ENCODE peak calls at places on chromosomes 7 and 10, in seven cellular contexts. X, W, C, V, G, Y and K are unnamed samples.

GRCh38 chr7:82506702-82507101 is 63.1 kb upstream of the CACNA2D1 start:
- DNase-seq in G (no peak), V (no peak), W (peak; percentile 41), X (peak; percentile 31), C (no peak), Y (no peak), K (no peak)

GRCh38 chr7:23490357-23491131 is 20.3 kb upstream of the IGF2BP3 start:
- DNase-seq in Y (peak; percentile 35), W (peak; percentile 58), X (no peak), C (peak; percentile 18), V (no peak), G (peak; percentile 48), K (peak; percentile 46)

GRCh38 chr7:44288381-44288685 is 37.1 kb downstream of the CAMK2B start:
- DNase-seq in V (no peak), G (peak; percentile 43), Y (no peak), W (peak; percentile 21), C (no peak), X (no peak), K (no peak)

GRCh38 chr10:131006458-131007256 is 304.9 kb downstream of the TCERG1L start:
- DNase-seq in C (peak; percentile 3), X (no peak), G (no peak), W (no peak), Y (no peak), V (no peak), K (no peak)

GRCh38 chr10:113326160-113327111 is 226.4 kb upstream of the HABP2 start:
- DNase-seq in C (peak; percentile 18), Y (peak; percentile 86), V (no peak), W (peak; percentile 62), X (peak; percentile 76), G (no peak), K (no peak)

GRCh38 chr10:88990528-88991160 is at the start of gene FAS:
- DNase-seq in V (peak; percentile 92), W (peak; percentile 83), X (peak; percentile 75), C (peak; percentile 62), Y (peak; percentile 66), G (peak; percentile 74), K (peak; percentile 91)

GRCh38 chr10:124011464-124011863 is 81.9 kb downstream of the CHST15 start:
- DNase-seq in Y (no peak), X (no peak), G (no peak), V (no peak), C (no peak), W (no peak), K (no peak)

GRCh38 chr10:125201108-125201524 is 40.8 kb upstream of the CTBP2 start:
- DNase-seq in C (no peak), Y (peak; percentile 19), G (no peak), X (no peak), W (no peak), V (no peak), K (no peak)

GRCh38 chr7:35398518-35398917 is 144.6 kb upstream of the TBX20 start:
- DNase-seq in Y (no peak), C (no peak), X (no peak), W (no peak), V (no peak), G (no peak), K (no peak)

GRCh38 chr10:74419491-74420466 is 268.8 kb downstream of the ADK start:
- DNase-seq in Y (peak; percentile 11), C (no peak), W (no peak), G (no peak), X (no peak), V (no peak), K (no peak)

GRCh38 chr7:95596183-95597135 is at the start of gene PDK4:
- DNase-seq in X (peak; percentile 98), Y (peak; percentile 81), W (peak; percentile 97), C (peak; percentile 97), G (peak; percentile 85), V (peak; percentile 98), K (peak; percentile 94)

GRCh38 chr10:132065491-132066105 is at the start of gene JAKMIP3:
- DNase-seq in G (peak; percentile 72), C (peak; percentile 46), X (peak; percentile 36), V (peak; percentile 87), Y (peak; percentile 82), W (peak; percentile 57), K (peak; percentile 85)

GRCh38 chr10:79024716-79025112 is 44.1 kb upstream of the ZMIZ1 start:
- DNase-seq in V (no peak), G (no peak), X (no peak), C (no peak), Y (no peak), W (no peak), K (no peak)

GRCh38 chr7:69412331-69413146 is 185.7 kb upstream of the AUTS2 start:
- DNase-seq in G (no peak), X (peak; percentile 38), C (no peak), W (peak; percentile 74), Y (peak; percentile 89), V (no peak), K (no peak)

GRCh38 chr7:156475179-156475578 is 165.4 kb upstream of the RNF32 start:
- DNase-seq in Y (no peak), W (no peak), G (peak; percentile 28), V (no peak), C (no peak), X (no peak), K (no peak)

GRCh38 chr10:130459851-130460490 is 323.8 kb downstream of the GLRX3 start:
- DNase-seq in Y (no peak), C (no peak), V (peak; percentile 65), X (no peak), G (peak; percentile 10), W (no peak), K (no peak)

GRCh38 chr7:98423043-98423442 is 22.2 kb upstream of the BAIAP2L1 start:
- DNase-seq in G (no peak), W (no peak), Y (peak; percentile 82), C (no peak), V (no peak), X (no peak), K (no peak)

GRCh38 chr7:1651031-1651446 is 19.0 kb upstream of the ELFN1 start:
- DNase-seq in Y (no peak), G (peak; percentile 46), V (no peak), X (no peak), C (no peak), W (no peak), K (no peak)

GRCh38 chr7:151057038-151057736 is 510 bp downstream of the CDK5 start:
- DNase-seq in Y (no peak), C (no peak), G (no peak), W (peak; percentile 50), X (no peak), V (no peak), K (no peak)

GRCh38 chr7:151057989-151058765 is 480 bp upstream of the CDK5 start:
- DNase-seq in G (peak; percentile 98), W (peak; percentile 100), Y (peak; percentile 100), C (peak; percentile 99), X (peak; percentile 99), V (peak; percentile 100), K (peak; percentile 100)

GRCh38 chr7:151057737-151057988 is at the start of gene CDK5:
- DNase-seq in X (no peak), C (no peak), G (no peak), Y (no peak), V (no peak), W (no peak), K (no peak)

GRCh38 chr7:151058766-151059361 is 525 bp upstream of the SLC4A2 start:
- DNase-seq in V (no peak), X (no peak), W (no peak), C (no peak), G (peak; percentile 62), Y (peak; percentile 33), K (no peak)

GRCh38 chr7:151056286-151057037 is 1.2 kb downstream of the CDK5 start:
- DNase-seq in C (peak; percentile 37), G (no peak), V (no peak), W (no peak), Y (no peak), X (no peak), K (peak; percentile 82)
- H3K4me3 ChIP-seq in C (no peak overlapping the region), G (peak overlapping the region; percentile 83), V (peak overlapping the region; percentile 91), W (no peak overlapping the region), Y (peak overlapping the region; percentile 61), X (peak overlapping the region; percentile 98), K (no peak overlapping the region)

DNA sequence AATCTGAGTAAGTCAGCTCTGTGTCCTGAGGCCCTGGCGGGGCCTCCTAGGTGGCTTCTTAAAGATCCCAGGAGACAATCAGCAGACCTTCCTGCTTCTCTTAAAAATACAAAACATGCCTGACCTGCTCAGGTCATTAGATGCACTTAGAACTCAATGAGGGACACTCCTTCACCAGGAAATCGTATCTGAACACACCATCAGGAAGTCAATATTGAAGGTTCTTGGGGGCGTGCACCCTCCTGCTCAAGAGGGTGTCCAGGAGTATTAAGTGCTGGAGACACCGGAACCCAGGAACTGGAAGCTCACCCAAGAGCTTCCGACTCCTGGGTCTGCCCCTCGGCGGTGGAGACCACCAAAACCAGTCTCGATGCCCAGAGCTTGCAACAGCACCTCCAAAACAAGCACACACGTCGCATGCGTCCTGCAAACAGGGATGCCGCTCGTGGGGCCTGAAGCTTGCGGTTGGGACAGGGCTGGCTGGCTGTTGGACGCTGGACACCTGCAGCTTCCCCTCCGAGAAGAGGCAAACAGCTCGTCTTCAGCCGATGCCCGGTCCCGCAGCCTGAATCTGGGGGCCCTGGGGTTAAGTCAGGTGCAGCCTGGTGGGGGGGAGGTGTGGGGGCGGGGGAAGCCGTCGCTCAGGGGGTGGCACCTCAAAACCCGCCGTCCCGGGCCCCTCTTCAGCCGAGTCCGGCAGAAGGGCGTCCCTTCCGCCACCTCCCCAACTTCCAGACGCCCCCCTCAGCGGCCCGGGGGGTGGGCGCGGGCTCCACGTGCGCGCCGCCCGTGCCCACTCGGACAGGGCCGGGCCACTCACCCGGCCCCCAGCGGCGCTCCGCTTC is 722 bp downstream of the RAPGEF5 start:
- DNase-seq in W (no peak), X (no peak), Y (no peak), V (no peak), C (peak; percentile 30), G (peak; percentile 64), K (peak; percentile 60)
- TF ChIP-seq POLR2A in W (no peak), X (no peak), Y (no peak), V (no peak), C (no peak), G (no peak), K (no peak)

GRCh38 chr10:128091636-128092210 is 34.5 kb downstream of the MKI67 start:
- DNase-seq in W (no peak), V (no peak), C (no peak), X (no peak), Y (no peak), G (peak; percentile 65), K (no peak)
- H3K4me3 ChIP-seq in W (no peak overlapping the region), V (no peak overlapping the region), C (no peak overlapping the region), X (no peak overlapping the region), Y (no peak overlapping the region), G (no peak overlapping the region), K (no peak overlapping the region)

GRCh38 chr10:122473116-122473515 is 11.8 kb downstream of the HTRA1 start:
- DNase-seq in X (no peak), W (no peak), C (no peak), G (no peak), V (no peak), Y (no peak), K (no peak)

GRCh38 chr10:122475581-122475980 is 14.2 kb downstream of the HTRA1 start:
- DNase-seq in W (no peak), V (no peak), C (no peak), G (no peak), Y (no peak), X (no peak), K (peak; percentile 47)

GRCh38 chr10:122476034-122476695 is 14.8 kb downstream of the HTRA1 start:
- DNase-seq in V (no peak), W (no peak), C (no peak), G (peak; percentile 61), X (no peak), Y (no peak), K (no peak)

GRCh38 chr10:122475130-122475529 is 13.8 kb downstream of the HTRA1 start:
- DNase-seq in G (no peak), W (peak; percentile 84), Y (no peak), X (no peak), V (no peak), C (no peak), K (no peak)

GRCh38 chr10:122474145-122474739 is 12.9 kb downstream of the HTRA1 start:
- DNase-seq in C (no peak), W (no peak), G (no peak), Y (no peak), X (no peak), V (no peak), K (no peak)
- TF ChIP-seq POLR2A in C (no peak), W (no peak), G (no peak), Y (no peak), X (no peak), V (no peak), K (no peak)